ENCODE peak calls at places on chromosomes 5 and 9, in four cellular contexts. One of them, this sample, is unnamed.

GRCh38 chr5:123156577-123157296 is 67.7 kb downstream of the PRDM6 start:
- DNase-seq in heart left ventricle: no peak
- DNase-seq in left ventricle myocardium inferior: no peak
- DNase-seq in transverse colon: no peak
- DNase-seq in this sample: no peak

GRCh38 chr9:2418619-2419018 is 203.0 kb upstream of the VLDLR start:
- DNase-seq in left ventricle myocardium inferior: no peak
- DNase-seq in transverse colon: no peak
- DNase-seq in heart left ventricle: no peak
- DNase-seq in this sample: no peak

GRCh38 chr5:135488727-135489465 is 36.7 kb upstream of the TIFAB start:
- DNase-seq in transverse colon: no peak
- DNase-seq in heart left ventricle: no peak
- DNase-seq in left ventricle myocardium inferior: no peak
- DNase-seq in this sample: no peak

GRCh38 chr5:134127376-134127861 is 12.9 kb downstream of the TCF7 start:
- DNase-seq in transverse colon: no peak
- DNase-seq in left ventricle myocardium inferior: peak
- DNase-seq in heart left ventricle: peak
- DNase-seq in this sample: no peak

GRCh38 chr5:77028631-77029375 is 1.4 kb upstream of the AGGF1 start:
- DNase-seq in heart left ventricle: no peak
- DNase-seq in left ventricle myocardium inferior: no peak
- DNase-seq in transverse colon: no peak
- DNase-seq in this sample: no peak

GRCh38 chr5:35899805-35900204 is 38.6 kb downstream of the CAPSL start:
- DNase-seq in transverse colon: no peak
- DNase-seq in heart left ventricle: no peak
- DNase-seq in left ventricle myocardium inferior: no peak
- DNase-seq in this sample: no peak

GRCh38 chr9:114165407-114166102 is 10.2 kb downstream of the COL27A1 start:
- DNase-seq in heart left ventricle: no peak
- DNase-seq in left ventricle myocardium inferior: no peak
- DNase-seq in transverse colon: no peak
- DNase-seq in this sample: no peak

GRCh38 chr9:27089706-27090105 is 19.3 kb upstream of the TEK start:
- DNase-seq in heart left ventricle: no peak
- DNase-seq in left ventricle myocardium inferior: no peak
- DNase-seq in transverse colon: no peak
- DNase-seq in this sample: no peak

GRCh38 chr5:148998174-148998797 is 64.6 kb downstream of the SH3TC2 start:
- DNase-seq in transverse colon: no peak
- DNase-seq in heart left ventricle: no peak
- DNase-seq in left ventricle myocardium inferior: no peak
- DNase-seq in this sample: no peak

GRCh38 chr9:13446935-13447334 is 167.4 kb upstream of the MPDZ start:
- DNase-seq in transverse colon: no peak
- DNase-seq in left ventricle myocardium inferior: no peak
- DNase-seq in heart left ventricle: no peak
- DNase-seq in this sample: no peak

GRCh38 chr9:13448482-13448881 is 169.0 kb upstream of the MPDZ start:
- DNase-seq in left ventricle myocardium inferior: no peak
- DNase-seq in transverse colon: no peak
- DNase-seq in heart left ventricle: no peak
- DNase-seq in this sample: no peak

GRCh38 chr9:13447551-13448422 is 168.3 kb upstream of the MPDZ start:
- DNase-seq in heart left ventricle: no peak
- DNase-seq in transverse colon: no peak
- DNase-seq in left ventricle myocardium inferior: no peak
- DNase-seq in this sample: no peak

GRCh38 chr9:13446261-13446660 is 166.8 kb upstream of the MPDZ start:
- DNase-seq in transverse colon: no peak
- DNase-seq in heart left ventricle: no peak
- DNase-seq in left ventricle myocardium inferior: no peak
- DNase-seq in this sample: no peak

GRCh38 chr9:13450723-13451122 is 171.2 kb upstream of the MPDZ start:
- DNase-seq in heart left ventricle: no peak
- DNase-seq in left ventricle myocardium inferior: no peak
- DNase-seq in transverse colon: no peak
- DNase-seq in this sample: no peak
- H3K27ac ChIP-seq in heart left ventricle: no peak
- H3K27ac ChIP-seq in left ventricle myocardium inferior: no peak
- H3K27ac ChIP-seq in transverse colon: no peak
- H3K27ac ChIP-seq in this sample: no peak

GRCh38 chr5:139395844-139396640 is 1.1 kb upstream of the PROB1 start:
- DNase-seq in heart left ventricle: peak
- DNase-seq in left ventricle myocardium inferior: no peak
- DNase-seq in transverse colon: no peak
- DNase-seq in this sample: no peak
- TF ChIP-seq CTCF in heart left ventricle: no peak
- TF ChIP-seq CTCF in left ventricle myocardium inferior: no peak
- TF ChIP-seq CTCF in transverse colon: no peak
- TF ChIP-seq CTCF in this sample: no peak

GRCh38 chr5:172452398-172453205 is 1.7 kb downstream of the SH3PXD2B start:
- DNase-seq in transverse colon: peak
- DNase-seq in heart left ventricle: no peak
- DNase-seq in left ventricle myocardium inferior: no peak
- DNase-seq in this sample: no peak
- H3K27ac ChIP-seq in transverse colon: peak
- H3K27ac ChIP-seq in heart left ventricle: peak
- H3K27ac ChIP-seq in left ventricle myocardium inferior: peak
- H3K27ac ChIP-seq in this sample: peak

DNA sequence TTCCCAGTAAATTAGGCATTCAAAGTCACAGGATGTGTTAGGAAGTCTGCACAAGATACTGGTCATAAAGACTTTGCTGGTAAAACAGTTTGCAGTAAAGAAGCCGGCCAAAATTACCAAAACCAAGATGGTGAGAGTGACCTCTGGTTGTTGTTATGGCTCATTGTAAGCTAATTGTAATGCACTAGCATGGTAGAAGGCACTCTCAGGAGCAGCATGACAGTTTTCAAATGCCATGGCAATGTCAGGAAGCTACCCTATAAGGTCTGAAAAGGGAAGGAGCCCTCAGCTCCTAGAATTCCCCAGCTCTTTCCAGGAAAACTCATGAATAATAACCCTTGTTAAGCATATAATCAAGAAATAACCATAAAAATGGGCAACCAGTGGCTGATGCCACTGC is 64.3 kb upstream of the TNC start:
- DNase-seq in transverse colon: no peak
- DNase-seq in left ventricle myocardium inferior: no peak
- DNase-seq in heart left ventricle: no peak
- DNase-seq in this sample: no peak
- TF ChIP-seq CTCF in transverse colon: no peak
- TF ChIP-seq CTCF in left ventricle myocardium inferior: no peak
- TF ChIP-seq CTCF in heart left ventricle: no peak
- TF ChIP-seq CTCF in this sample: no peak

GRCh38 chr5:172757394-172758010 is 13.5 kb downstream of the DUSP1 start:
- DNase-seq in heart left ventricle: no peak
- DNase-seq in left ventricle myocardium inferior: no peak
- DNase-seq in transverse colon: no peak
- DNase-seq in this sample: no peak
- H3K27ac ChIP-seq in heart left ventricle: peak
- H3K27ac ChIP-seq in left ventricle myocardium inferior: peak
- H3K27ac ChIP-seq in transverse colon: peak
- H3K27ac ChIP-seq in this sample: peak

DNA sequence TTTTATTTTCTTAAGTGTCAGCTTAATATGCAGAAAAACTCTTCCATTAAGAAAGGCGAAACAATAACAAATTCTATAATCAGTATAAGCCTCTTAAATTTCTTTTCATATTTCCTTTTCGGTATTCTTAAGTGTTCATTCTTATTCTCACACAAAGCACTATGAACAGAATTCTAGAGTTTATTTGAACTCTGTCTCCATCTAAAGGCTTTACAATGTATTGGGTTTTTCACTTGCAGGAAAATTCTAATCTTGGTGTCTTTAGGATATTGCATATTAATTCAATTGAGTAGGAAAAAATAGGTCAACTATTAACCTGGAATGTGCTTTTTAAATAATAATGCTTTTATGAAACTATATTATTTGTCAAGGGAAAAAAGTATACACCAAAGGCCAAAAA is 166.6 kb downstream of the SLF1 start:
- DNase-seq in left ventricle myocardium inferior: no peak
- DNase-seq in heart left ventricle: no peak
- DNase-seq in transverse colon: no peak
- DNase-seq in this sample: no peak
- TF ChIP-seq CTCF in left ventricle myocardium inferior: peak
- TF ChIP-seq CTCF in heart left ventricle: peak
- TF ChIP-seq CTCF in transverse colon: no peak
- TF ChIP-seq CTCF in this sample: peak

DNA sequence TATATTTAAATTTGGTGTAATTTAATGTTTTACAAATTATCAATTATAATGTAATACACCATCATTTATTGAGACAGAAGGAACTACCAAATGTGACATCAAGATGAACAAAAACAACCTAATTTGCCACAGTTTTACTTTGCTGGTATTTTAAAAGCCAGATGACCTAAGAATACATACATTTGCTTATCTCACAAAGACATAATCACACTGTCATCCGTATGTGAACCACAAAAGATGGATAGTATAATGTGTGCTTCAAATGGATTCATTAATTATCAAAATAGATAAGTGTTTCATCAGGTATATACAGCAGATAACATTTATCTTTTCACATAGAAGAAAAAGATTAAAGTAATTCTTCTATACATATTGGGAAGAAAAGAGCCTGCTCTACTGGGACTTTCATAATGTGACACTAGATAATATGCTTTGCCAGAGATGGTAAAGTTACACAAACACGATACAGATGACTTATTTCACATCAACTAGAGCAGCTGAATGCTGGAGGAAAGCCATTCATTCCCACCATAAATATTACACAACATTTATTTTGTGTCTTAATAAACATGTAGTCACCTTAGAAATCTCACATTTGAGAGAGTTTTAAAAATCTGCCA is 278.5 kb downstream of the ISL1 start:
- DNase-seq in left ventricle myocardium inferior: no peak
- DNase-seq in heart left ventricle: no peak
- DNase-seq in transverse colon: no peak
- DNase-seq in this sample: no peak
- H3K27ac ChIP-seq in left ventricle myocardium inferior: no peak
- H3K27ac ChIP-seq in heart left ventricle: no peak
- H3K27ac ChIP-seq in transverse colon: no peak
- H3K27ac ChIP-seq in this sample: no peak

DNA sequence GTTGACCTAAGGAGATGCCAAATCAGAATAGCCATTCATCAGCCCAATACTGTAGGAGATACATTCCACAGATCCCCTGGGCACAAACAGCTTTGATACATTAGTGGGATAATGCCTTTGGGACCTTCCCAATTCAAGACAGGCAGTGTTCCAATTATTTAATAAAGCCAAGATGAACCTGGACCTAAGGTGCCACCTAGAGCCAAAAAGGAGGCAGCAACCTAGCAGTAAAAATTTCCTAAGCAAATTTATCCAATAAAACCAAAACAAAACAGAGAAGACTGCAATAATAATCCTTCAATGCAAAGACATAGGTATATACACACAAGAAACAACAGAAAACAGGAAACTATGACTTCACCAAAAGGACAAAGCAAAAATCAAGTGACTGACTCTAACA is 253.0 kb downstream of the HINT1 start:
- DNase-seq in transverse colon: no peak
- DNase-seq in left ventricle myocardium inferior: no peak
- DNase-seq in heart left ventricle: no peak
- DNase-seq in this sample: no peak
- TF ChIP-seq CTCF in transverse colon: peak
- TF ChIP-seq CTCF in left ventricle myocardium inferior: peak
- TF ChIP-seq CTCF in heart left ventricle: peak
- TF ChIP-seq CTCF in this sample: no peak

DNA sequence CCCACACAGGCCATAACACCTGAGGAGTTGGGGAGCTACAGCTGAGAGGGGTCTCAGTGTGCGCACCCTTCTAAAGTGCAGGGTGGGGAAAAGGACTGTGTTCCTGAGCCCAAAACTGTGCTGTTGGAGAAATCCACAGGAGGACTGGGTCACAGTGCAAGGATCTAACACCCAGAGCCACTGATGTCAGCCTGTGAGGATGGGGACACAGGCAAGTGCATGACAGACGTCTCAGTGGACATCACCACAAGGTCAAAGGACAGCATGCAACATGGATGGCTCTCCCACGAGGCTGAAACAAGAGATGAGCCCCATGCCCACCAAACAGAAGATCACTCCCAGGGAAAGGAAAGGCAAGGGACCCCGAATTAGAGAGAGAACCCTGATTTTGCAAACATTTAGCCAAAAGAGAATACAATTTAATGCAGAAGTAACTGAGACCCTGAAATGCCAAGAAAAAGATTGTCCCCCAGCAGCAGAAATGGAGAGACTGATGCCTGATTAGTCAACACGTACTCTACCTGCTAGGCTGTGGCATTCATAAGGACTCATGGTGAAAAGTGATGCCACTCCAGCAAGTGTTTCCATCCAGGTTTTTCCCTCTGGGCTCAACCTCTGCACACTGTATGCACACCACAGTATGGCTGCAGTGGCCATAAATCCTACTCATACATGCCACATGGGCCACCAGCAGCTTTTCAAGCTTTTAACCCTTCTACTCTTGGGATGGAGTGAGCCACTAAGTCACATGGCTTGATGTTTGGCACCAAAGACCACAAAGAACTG is 14.2 kb downstream of the KLF9 start:
- DNase-seq in transverse colon: no peak
- DNase-seq in left ventricle myocardium inferior: no peak
- DNase-seq in heart left ventricle: no peak
- DNase-seq in this sample: no peak
- H3K27ac ChIP-seq in transverse colon: peak
- H3K27ac ChIP-seq in left ventricle myocardium inferior: peak
- H3K27ac ChIP-seq in heart left ventricle: no peak
- H3K27ac ChIP-seq in this sample: peak

GRCh38 chr5:57035955-57036354 is 84.0 kb upstream of the MIER3 start:
- DNase-seq in heart left ventricle: no peak
- DNase-seq in left ventricle myocardium inferior: no peak
- DNase-seq in transverse colon: no peak
- DNase-seq in this sample: no peak

GRCh38 chr5:57033503-57033902 is 81.6 kb upstream of the MIER3 start:
- DNase-seq in heart left ventricle: no peak
- DNase-seq in transverse colon: no peak
- DNase-seq in left ventricle myocardium inferior: no peak
- DNase-seq in this sample: no peak

GRCh38 chr5:57034517-57034916 is 82.6 kb upstream of the MIER3 start:
- DNase-seq in left ventricle myocardium inferior: no peak
- DNase-seq in heart left ventricle: no peak
- DNase-seq in transverse colon: no peak
- DNase-seq in this sample: no peak

GRCh38 chr5:57036621-57037160 is 84.8 kb upstream of the MIER3 start:
- DNase-seq in left ventricle myocardium inferior: no peak
- DNase-seq in heart left ventricle: no peak
- DNase-seq in transverse colon: no peak
- DNase-seq in this sample: no peak

DNA sequence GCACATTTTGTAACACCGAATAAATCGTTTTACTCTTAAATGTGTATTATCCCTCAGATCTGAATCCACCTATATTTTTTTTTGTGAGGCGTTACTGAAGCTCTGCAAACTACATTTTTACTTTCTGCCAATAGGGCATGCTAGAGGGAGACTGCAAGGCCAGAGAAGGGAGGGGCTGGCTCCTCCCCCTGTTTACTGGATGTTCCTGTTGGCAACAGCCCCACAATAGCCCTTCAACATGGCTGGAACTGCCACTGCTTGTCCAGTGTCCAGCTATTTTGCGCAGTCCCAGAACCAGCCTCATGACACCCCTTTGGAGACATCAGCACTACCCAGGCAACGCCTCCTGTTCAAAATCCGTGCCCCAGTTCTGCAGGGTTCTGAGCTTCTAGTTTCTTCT is 85.4 kb upstream of the MIER3 start:
- DNase-seq in transverse colon: no peak
- DNase-seq in heart left ventricle: no peak
- DNase-seq in left ventricle myocardium inferior: no peak
- DNase-seq in this sample: no peak
- TF ChIP-seq CTCF in transverse colon: no peak
- TF ChIP-seq CTCF in heart left ventricle: no peak
- TF ChIP-seq CTCF in left ventricle myocardium inferior: no peak
- TF ChIP-seq CTCF in this sample: no peak

This sample was measured in tibial nerve.